ENCODE peak calls at places on chromosomes 12 and 14, in eight cellular contexts. X is stomach, D is fibroblast of the aortic adventitia, O is heart left ventricle, U is heart right ventricle, Q is AG09309, H is sigmoid colon, K is lower lobe of right lung. V is an unnamed sample.

GRCh38 chr14:101454229-101454628 is 107.1 kb upstream of the DIO3 start:
- DNase-seq in D (no peak), H (no peak), Q (no peak), U (no peak), O (no peak), K (no peak), X (peak; percentile 3), V (no peak)

GRCh38 chr12:50110127-50110761 is 1.8 kb upstream of the COX14 start:
- DNase-seq in X (peak; percentile 70), K (peak; percentile 78), D (no peak), U (peak; percentile 61), O (peak; percentile 68), H (peak; percentile 68), Q (no peak), V (no peak)

GRCh38 chr12:2686280-2686646 is 108.5 kb upstream of the FKBP4 start:
- DNase-seq in Q (no peak), X (no peak), H (no peak), O (no peak), D (no peak), U (no peak), K (no peak), V (no peak)

GRCh38 chr12:132426349-132427176 is 63.4 kb upstream of the FBRSL1 start:
- DNase-seq in K (no peak), O (no peak), U (no peak), H (no peak), X (no peak), Q (no peak), D (no peak), V (no peak)

GRCh38 chr12:52508211-52508610 is 12.0 kb downstream of the KRT5 start:
- DNase-seq in X (no peak), O (no peak), Q (no peak), U (no peak), H (no peak), K (no peak), D (no peak), V (no peak)

GRCh38 chr12:71771069-71771468 is 16.4 kb downstream of the RAB21 start:
- DNase-seq in K (no peak), U (no peak), O (no peak), D (no peak), Q (no peak), H (no peak), X (no peak), V (no peak)

GRCh38 chr12:1220127-1221092 is 229.4 kb downstream of the ERC1 start:
- DNase-seq in O (no peak), K (no peak), X (peak; percentile 53), D (peak; percentile 14), Q (no peak), H (no peak), U (peak; percentile 19), V (no peak)

GRCh38 chr14:53412819-53413664 is 259.9 kb upstream of the DDHD1 start:
- DNase-seq in D (no peak), X (no peak), K (no peak), H (no peak), O (no peak), U (no peak), Q (no peak), V (peak; percentile 80)

GRCh38 chr12:73106296-73106695 is 834.1 kb downstream of the TRHDE start:
- DNase-seq in D (no peak), K (no peak), Q (no peak), X (no peak), H (no peak), O (no peak), U (no peak), V (peak; percentile 14)

GRCh38 chr12:30753233-30753632 is 1.5 kb downstream of the CAPRIN2 start:
- DNase-seq in Q (no peak), U (no peak), X (no peak), H (no peak), D (peak; percentile 52), O (no peak), K (no peak), V (no peak)

GRCh38 chr12:9727813-9728212 is 5.1 kb downstream of the CLECL1 start:
- DNase-seq in H (no peak), X (no peak), O (no peak), K (no peak), D (no peak), Q (no peak), U (no peak), V (no peak)

GRCh38 chr12:48982397-48983080 is 4.4 kb downstream of the WNT1 start:
- DNase-seq in O (no peak), Q (no peak), H (no peak), X (no peak), D (no peak), K (no peak), U (no peak), V (no peak)

GRCh38 chr12:57086951-57087688 is 1.8 kb upstream of the NAB2 start:
- DNase-seq in O (peak; percentile 96), Q (peak; percentile 60), X (peak; percentile 83), U (peak; percentile 93), H (peak; percentile 98), K (peak; percentile 94), D (peak; percentile 92), V (peak; percentile 73)

GRCh38 chr14:58479975-58480374 is 52.5 kb downstream of the KIAA0586 start:
- DNase-seq in X (no peak), O (no peak), U (no peak), D (no peak), H (no peak), Q (no peak), K (no peak), V (no peak)

DNA sequence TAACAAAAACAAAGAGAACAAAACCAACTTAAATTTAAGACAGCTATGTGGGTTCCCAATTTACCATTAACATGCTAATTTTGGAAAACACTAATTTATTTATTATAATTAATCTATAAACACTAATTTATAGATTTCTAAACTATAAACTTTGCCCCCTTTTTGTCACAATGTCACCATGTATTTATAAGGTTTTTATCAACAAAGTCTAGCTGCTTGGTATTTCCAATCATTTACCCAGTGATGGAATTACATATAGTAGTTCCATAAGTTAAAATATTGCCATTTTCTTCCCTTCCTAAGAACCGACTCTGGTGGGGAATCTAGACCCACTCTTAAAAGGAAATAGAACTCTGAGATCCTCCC is 140.7 kb downstream of the PPM1H start:
- DNase-seq in D (no peak), O (no peak), H (no peak), Q (no peak), X (no peak), K (no peak), U (no peak), V (no peak)
- TF ChIP-seq CTCF in D (no peak), O (no peak), H (no peak), Q (no peak), X (no peak), K (peak; percentile 13), U (no peak), V (no peak)

GRCh38 chr12:6273931-6274687 is 36.4 kb upstream of the PLEKHG6 start:
- DNase-seq in H (peak; percentile 63), Q (no peak), U (no peak), D (peak; percentile 20), X (no peak), K (peak; percentile 43), O (peak; percentile 32), V (no peak)

GRCh38 chr12:6275609-6276246 is 34.8 kb upstream of the PLEKHG6 start:
- DNase-seq in H (peak; percentile 25), Q (no peak), D (no peak), K (peak; percentile 20), X (no peak), O (no peak), U (no peak), V (no peak)

GRCh38 chr12:6276936-6277615 is 33.4 kb upstream of the PLEKHG6 start:
- DNase-seq in D (no peak), O (no peak), Q (no peak), H (peak; percentile 45), K (peak; percentile 43), X (no peak), U (no peak), V (peak; percentile 57)

GRCh38 chr12:6277982-6278438 is 32.5 kb upstream of the PLEKHG6 start:
- DNase-seq in H (no peak), X (peak; percentile 68), U (no peak), Q (no peak), O (peak; percentile 26), K (peak; percentile 83), D (no peak), V (peak; percentile 46)

DNA sequence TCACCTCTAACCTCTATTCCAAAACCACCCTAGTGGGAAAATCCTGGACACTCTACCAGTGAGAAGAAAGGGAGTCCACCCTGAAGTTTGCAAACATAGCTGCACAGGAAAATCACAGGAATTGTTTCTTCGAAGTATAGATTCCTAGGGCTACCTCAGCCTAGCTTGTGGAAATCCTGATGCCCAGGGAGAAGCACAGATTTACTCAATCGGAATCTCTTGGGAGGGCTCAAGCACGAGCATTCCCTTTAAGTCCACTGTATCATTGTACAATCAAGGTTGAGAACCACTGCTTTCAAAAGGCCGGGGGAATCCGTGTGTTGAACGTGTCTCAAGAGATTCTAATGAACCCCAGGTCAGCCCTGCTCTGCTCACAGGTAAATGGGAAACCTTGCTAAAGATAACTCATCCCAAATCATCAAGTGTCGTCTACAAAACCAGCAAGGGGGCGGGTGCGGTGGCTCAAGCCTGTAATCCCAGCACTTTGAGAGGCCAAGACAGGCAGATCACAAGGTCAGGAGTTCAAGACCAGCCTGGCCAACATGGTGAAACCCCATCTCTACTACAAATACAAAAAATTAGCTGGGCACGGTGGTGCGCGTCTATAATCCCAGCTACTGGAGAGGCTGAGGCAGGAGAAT is 34.1 kb upstream of the PLEKHG6 start:
- DNase-seq in X (no peak), O (no peak), U (no peak), D (no peak), H (peak; percentile 18), Q (no peak), K (peak; percentile 34), V (no peak)
- TF ChIP-seq CTCF in X (no peak), O (no peak), U (no peak), D (no peak), H (no peak), Q (no peak), K (no peak), V (no peak)

GRCh38 chr14:76546426-76547221 is 170.7 kb downstream of the ESRRB start:
- DNase-seq in H (no peak), X (no peak), D (peak; percentile 2), U (no peak), K (no peak), O (no peak), Q (no peak), V (peak; percentile 83)
- TF ChIP-seq CTCF in H (no peak), X (no peak), D (peak; percentile 43), U (peak; percentile 16), K (peak; percentile 24), O (peak; percentile 40), Q (peak; percentile 42), V (peak; percentile 88)

DNA sequence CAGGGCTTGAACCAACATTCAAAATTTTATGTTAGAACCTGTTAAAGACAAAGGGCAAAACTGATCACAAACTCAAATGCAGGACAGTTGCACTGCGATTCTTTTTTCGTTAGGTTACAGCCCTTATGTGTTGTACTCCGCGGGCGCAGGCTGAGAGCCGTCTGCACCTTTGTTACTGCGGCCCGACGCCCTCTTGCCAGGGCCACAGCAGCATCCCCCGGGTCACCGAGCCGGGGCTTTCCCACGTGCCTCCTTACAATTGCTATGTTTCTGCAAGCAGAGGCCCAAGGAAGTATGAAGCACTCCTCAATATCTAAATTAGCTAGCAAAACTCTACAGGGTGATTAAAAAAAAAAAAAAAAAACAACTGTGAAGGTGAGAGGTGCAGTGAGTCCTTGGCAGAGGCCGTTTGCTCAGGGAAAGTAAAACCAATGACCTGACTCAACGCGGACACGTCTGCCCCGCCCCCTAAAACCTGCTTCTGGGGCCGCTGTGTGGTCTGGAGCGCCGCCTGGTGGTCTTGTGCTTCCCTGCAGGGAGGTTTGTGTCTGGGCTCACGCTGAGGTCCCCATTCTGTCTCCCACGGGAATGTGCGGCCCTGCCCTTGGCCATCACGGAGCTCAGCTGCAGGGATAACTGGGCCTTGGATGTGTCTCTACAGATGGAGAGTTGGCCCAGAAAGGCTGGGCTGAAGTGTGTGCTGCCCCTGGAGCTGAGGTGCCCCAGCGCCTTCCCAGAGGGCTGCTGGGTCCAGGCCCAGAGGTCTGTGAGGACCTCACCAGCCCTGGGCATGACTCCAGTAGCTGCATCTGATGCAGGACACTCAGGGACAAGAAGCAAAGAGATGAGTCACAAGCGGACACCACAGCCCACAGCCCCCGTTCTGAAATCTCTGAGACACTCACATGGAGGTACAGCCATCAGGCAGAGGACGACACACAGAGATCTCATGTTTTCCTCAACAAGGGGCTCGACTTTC is 418.5 kb downstream of the TMEM121 start:
- DNase-seq in Q (no peak), O (peak; percentile 81), X (peak; percentile 85), K (peak; percentile 80), D (no peak), U (peak; percentile 63), H (peak; percentile 65), V (no peak)
- TF ChIP-seq CTCF in Q (peak; percentile 46), O (peak; percentile 64), X (peak; percentile 86), K (peak; percentile 77), D (no peak), U (peak; percentile 60), H (peak; percentile 70), V (peak; percentile 10)